ENCODE peak calls at places on chromosomes 12 and 14, in ten cellular contexts. D is EH; C is stimulated activated naive B cell treated with anti-CD40 and anti-IgM and Interleukin-4, amounts not matched to agents 10 μg/mL and 1 μg/mL and 100 μg/mL, for 72 hours; I is NT2/D1; O is Panc1; Y is BJ; V is cardiac fibroblast; X is Caki2; T is astrocyte of the cerebellum; N is nephron progenitor cell. Z is an unnamed sample.

GRCh38 chr14:95250936-95251335 is 68.8 kb downstream of the CLMN start:
- DNase-seq in D (no peak), C (no peak), I (no peak), O (no peak), Y (no peak), V (no peak), X (no peak), T (no peak), N (no peak), Z (no peak)

GRCh38 chr12:34398366-34398705 is 376.0 kb downstream of the ALG10 start:
- DNase-seq in D (no peak), C (no peak), I (no peak), O (no peak), Y (no peak), V (no peak), X (no peak), T (no peak), N (no peak), Z (no peak)

GRCh38 chr14:91599966-91600365 is 89.9 kb upstream of the PPP4R3A start:
- DNase-seq in D (no peak), C (no peak), I (no peak), O (no peak), Y (no peak), V (no peak), X (no peak), T (no peak), N (no peak), Z (no peak)

GRCh38 chr14:97655169-97655948 is 858.2 kb downstream of the VRK1 start:
- DNase-seq in D (no peak), C (no peak), I (peak), O (no peak), Y (no peak), V (no peak), X (no peak), T (no peak), N (no peak), Z (no peak)

GRCh38 chr14:21924479-21924878 is 250.9 kb upstream of the OR4E1 start:
- DNase-seq in D (no peak), C (peak), I (no peak), O (no peak), Y (no peak), V (no peak), X (no peak), T (no peak), N (no peak), Z (no peak)

GRCh38 chr12:108313609-108314331 is 25.3 kb downstream of the CMKLR1 start:
- DNase-seq in D (peak), C (no peak), I (no peak), O (no peak), Y (no peak), V (no peak), X (no peak), T (no peak), N (no peak), Z (peak)

GRCh38 chr12:96247567-96247962 is 53.4 kb downstream of the ELK3 start:
- DNase-seq in D (peak), C (peak), I (no peak), O (peak), Y (no peak), V (no peak), X (peak), T (no peak), N (no peak), Z (no peak)

GRCh38 chr14:74898694-74899093 is 17.0 kb downstream of the DLST start:
- DNase-seq in D (no peak), C (no peak), I (no peak), O (no peak), Y (no peak), V (no peak), X (no peak), T (no peak), N (no peak), Z (no peak)

GRCh38 chr12:69112616-69113015 is 126.8 kb upstream of the CPSF6 start:
- DNase-seq in D (no peak), C (no peak), I (no peak), O (no peak), Y (no peak), V (no peak), X (no peak), T (no peak), N (no peak), Z (no peak)

GRCh38 chr14:80428171-80428570 is 216.9 kb upstream of the DIO2 start:
- DNase-seq in D (peak), C (no peak), I (no peak), O (no peak), Y (no peak), V (peak), X (no peak), T (peak), N (no peak), Z (no peak)

GRCh38 chr12:78208106-78208505 is 377.4 kb downstream of the NAV3 start:
- DNase-seq in D (peak), C (no peak), I (no peak), O (no peak), Y (no peak), V (no peak), X (peak), T (no peak), N (peak), Z (no peak)

GRCh38 chr12:58916891-58917570 is 3.3 kb downstream of the LRIG3 start:
- DNase-seq in D (peak), C (no peak), I (no peak), O (no peak), Y (no peak), V (peak), X (no peak), T (peak), N (peak), Z (no peak)

GRCh38 chr14:101604935-101605767 is 43.9 kb downstream of the DIO3 start:
- DNase-seq in D (no peak), C (no peak), I (no peak), O (no peak), Y (no peak), V (no peak), X (no peak), T (no peak), N (no peak), Z (no peak)

GRCh38 chr14:89013698-89014569 is 189.5 kb downstream of the TTC8 start:
- DNase-seq in D (no peak), C (no peak), I (no peak), O (no peak), Y (no peak), V (no peak), X (no peak), T (no peak), N (no peak), Z (no peak)

GRCh38 chr12:29796823-29797263 is 13.1 kb upstream of the TMTC1 start:
- DNase-seq in D (peak), C (no peak), I (no peak), O (peak), Y (peak), V (peak), X (peak), T (peak), N (no peak), Z (peak)

GRCh38 chr14:102986810-102987579 is 64.5 kb downstream of the AMN start:
- DNase-seq in D (peak), C (no peak), I (no peak), O (no peak), Y (no peak), V (peak), X (no peak), T (peak), N (no peak), Z (no peak)

GRCh38 chr12:65540140-65540539 is 261.7 kb downstream of the MSRB3 start:
- DNase-seq in D (no peak), C (no peak), I (no peak), O (no peak), Y (no peak), V (no peak), X (peak), T (no peak), N (no peak), Z (no peak)

GRCh38 chr12:66352197-66352596 is 49.9 kb downstream of the HELB start:
- DNase-seq in D (peak), C (peak), I (peak), O (no peak), Y (no peak), V (peak), X (peak), T (no peak), N (peak), Z (peak)

GRCh38 chr14:49989980-49990379 is 97.1 kb downstream of the ARF6 start:
- DNase-seq in D (no peak), C (no peak), I (no peak), O (no peak), Y (no peak), V (no peak), X (peak), T (no peak), N (no peak), Z (peak)

GRCh38 chr14:89303452-89304435 is 113.3 kb downstream of the FOXN3 start:
- DNase-seq in D (peak), C (peak), I (no peak), O (no peak), Y (peak), V (peak), X (peak), T (peak), N (peak), Z (peak)

GRCh38 chr14:73238262-73238852 is 1.1 kb downstream of the PAPLN start:
- DNase-seq in D (peak), C (no peak), I (no peak), O (no peak), Y (no peak), V (peak), X (peak), T (peak), N (no peak), Z (no peak)

GRCh38 chr12:116497051-116497529 is 62.1 kb upstream of the MAP1LC3B2 start:
- DNase-seq in D (no peak), C (no peak), I (no peak), O (no peak), Y (no peak), V (no peak), X (no peak), T (no peak), N (no peak), Z (no peak)

GRCh38 chr12:122203301-122203967 is at the start of gene B3GNT4:
- DNase-seq in D (peak), C (no peak), I (no peak), O (no peak), Y (no peak), V (peak), X (peak), T (no peak), N (peak), Z (peak)

GRCh38 chr12:56953314-56953713 is 4.1 kb downstream of the RDH16 start:
- DNase-seq in D (no peak), C (no peak), I (no peak), O (no peak), Y (no peak), V (no peak), X (no peak), T (no peak), N (no peak), Z (no peak)

GRCh38 chr12:93825926-93826599 is 148.9 kb downstream of the CRADD start:
- DNase-seq in D (peak), C (no peak), I (no peak), O (no peak), Y (peak), V (peak), X (no peak), T (peak), N (no peak), Z (no peak)

GRCh38 chr14:55440385-55440784 is at the start of gene TBPL2:
- DNase-seq in D (no peak), C (no peak), I (no peak), O (no peak), Y (no peak), V (no peak), X (no peak), T (no peak), N (peak), Z (no peak)

GRCh38 chr12:39831587-39832315 is 212.1 kb upstream of the ABCD2 start:
- DNase-seq in D (no peak), C (no peak), I (no peak), O (no peak), Y (no peak), V (peak), X (peak), T (no peak), N (no peak), Z (no peak)

GRCh38 chr12:98402081-98402480 is 113.3 kb upstream of the TMPO start:
- DNase-seq in D (no peak), C (no peak), I (no peak), O (no peak), Y (no peak), V (no peak), X (peak), T (no peak), N (no peak), Z (no peak)

GRCh38 chr12:43069768-43070221 is 480.2 kb upstream of the PRICKLE1 start:
- DNase-seq in D (no peak), C (no peak), I (no peak), O (no peak), Y (no peak), V (peak), X (no peak), T (peak), N (no peak), Z (peak)

GRCh38 chr14:67798731-67799130 is 17.7 kb downstream of the ZFYVE26 start:
- DNase-seq in D (no peak), C (no peak), I (no peak), O (no peak), Y (no peak), V (no peak), X (no peak), T (no peak), N (peak), Z (no peak)

Z was measured in adrenal gland.